ENCODE peak calls at places on chromosomes 6 and 20, in six cellular contexts. O, K, I, S, X and A are unnamed samples.

GRCh38 chr6:437042-437402 is 45.5 kb downstream of the IRF4 start:
- DNase-seq in X (no peak), I (no peak), K (no peak), S (no peak), O (no peak), A (no peak)

GRCh38 chr6:82836022-82836575 is 229.5 kb downstream of the UBE3D start:
- DNase-seq in O (no peak), K (no peak), I (no peak), S (no peak), X (no peak), A (no peak)

GRCh38 chr6:161238076-161238869 is 35.6 kb downstream of the AGPAT4 start:
- DNase-seq in S (no peak), X (no peak), I (no peak), O (no peak), K (no peak), A (no peak)

GRCh38 chr20:22471156-22471836 is 113.1 kb downstream of the FOXA2 start:
- DNase-seq in I (no peak), S (no peak), X (no peak), K (no peak), O (no peak), A (peak)

GRCh38 chr20:47792021-47792618 is 6.8 kb upstream of the SULF2 start:
- DNase-seq in S (peak), O (peak), X (no peak), I (no peak), K (peak), A (no peak)

GRCh38 chr6:4928426-4928825 is 75.4 kb downstream of the RPP40 start:
- DNase-seq in I (no peak), S (peak), K (no peak), X (no peak), O (no peak), A (no peak)

GRCh38 chr6:106113256-106113954 is 27.3 kb downstream of the PRDM1 start:
- DNase-seq in S (no peak), K (no peak), I (no peak), X (no peak), O (no peak), A (no peak)

GRCh38 chr20:3247638-3248037 is 8.6 kb upstream of the SLC4A11 start:
- DNase-seq in I (no peak), X (no peak), K (no peak), O (no peak), S (peak), A (no peak)

GRCh38 chr6:136586295-136586694 is 36.1 kb upstream of the MAP7 start:
- DNase-seq in K (no peak), X (no peak), S (peak), O (no peak), I (no peak), A (no peak)

GRCh38 chr20:13277663-13278295 is 56.7 kb downstream of the ISM1 start:
- DNase-seq in K (no peak), X (no peak), S (no peak), I (no peak), O (no peak), A (no peak)

GRCh38 chr6:22221630-22222029 is 75.2 kb downstream of the PRL start:
- DNase-seq in K (no peak), S (no peak), O (no peak), X (no peak), I (no peak), A (no peak)

GRCh38 chr6:152206072-152206818 is 398.8 kb downstream of the ESR1 start:
- DNase-seq in X (no peak), K (no peak), O (peak), S (peak), I (no peak), A (peak)

GRCh38 chr20:34874094-34874654 is 1.5 kb upstream of the GGT7 start:
- DNase-seq in S (peak), I (peak), X (no peak), K (peak), O (peak), A (peak)

GRCh38 chr6:2646346-2646745 is 104.4 kb downstream of the MYLK4 start:
- DNase-seq in S (no peak), O (no peak), K (no peak), I (no peak), X (no peak), A (no peak)

GRCh38 chr20:63815869-63816268 is 15.2 kb downstream of the ZBTB46 start:
- DNase-seq in X (no peak), S (no peak), O (no peak), I (no peak), K (no peak), A (no peak)

GRCh38 chr20:45987108-45987780 is 15.2 kb upstream of the ZNF335 start:
- DNase-seq in S (peak), X (peak), O (peak), K (peak), I (peak), A (peak)

GRCh38 chr20:58523916-58524315 is 8.7 kb upstream of the APCDD1L start:
- DNase-seq in X (no peak), I (no peak), O (no peak), K (no peak), S (peak), A (no peak)

GRCh38 chr6:169445227-169445626 is 191.6 kb upstream of the THBS2 start:
- DNase-seq in X (no peak), O (no peak), K (no peak), I (no peak), S (no peak), A (no peak)

GRCh38 chr6:156809034-156809433 is 31.9 kb downstream of the ARID1B start:
- DNase-seq in X (no peak), O (no peak), K (no peak), S (peak), I (peak), A (no peak)

GRCh38 chr6:7617954-7618764 is 28.2 kb downstream of the SNRNP48 start:
- DNase-seq in K (no peak), X (peak), S (peak), O (no peak), I (no peak), A (peak)

GRCh38 chr20:10720550-10720949 is 46.8 kb upstream of the JAG1 start:
- DNase-seq in I (no peak), X (no peak), K (no peak), O (no peak), S (no peak), A (no peak)
- H3K4me3 ChIP-seq in I (no peak), X (no peak), K (no peak), O (no peak), S (no peak), A (no peak)

DNA sequence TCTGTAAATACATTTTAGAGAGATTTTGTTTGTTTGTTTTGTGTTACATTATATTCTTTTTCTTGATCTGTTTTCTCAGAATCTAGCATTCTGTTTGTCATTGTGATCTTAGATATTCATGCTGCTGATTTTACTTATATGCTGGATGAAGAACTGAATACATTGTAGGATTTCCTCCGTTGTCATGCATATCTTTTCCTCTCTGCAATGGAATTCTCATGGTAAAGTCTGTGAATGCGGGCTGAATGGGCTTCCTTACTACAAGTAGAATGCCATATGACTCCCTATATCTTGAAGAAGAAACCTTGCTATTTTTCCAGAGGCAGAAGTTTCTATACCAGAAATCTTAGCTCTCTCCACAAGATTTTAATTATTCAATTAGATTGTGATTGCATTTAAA is 2.4 kb upstream of the DEFB114 start:
- DNase-seq in X (no peak), O (no peak), S (no peak), K (no peak), I (no peak), A (no peak)
- H3K4me3 ChIP-seq in X (no peak), O (no peak), S (no peak), K (no peak), I (no peak), A (no peak)

GRCh38 chr6:31541658-31542521 is at the start of gene DDX39B:
- DNase-seq in X (peak), K (peak), I (peak), S (peak), O (peak), A (peak)
- H3K4me3 ChIP-seq in X (peak), K (peak), I (peak), S (peak), O (peak), A (peak)

GRCh38 chr20:54669054-54669390 is 193.6 kb downstream of the DOK5 start:
- DNase-seq in K (no peak), O (no peak), X (no peak), I (no peak), S (no peak), A (no peak)

GRCh38 chr20:54665812-54666211 is 190.4 kb downstream of the DOK5 start:
- DNase-seq in X (no peak), I (no peak), K (no peak), S (no peak), O (no peak), A (no peak)

DNA sequence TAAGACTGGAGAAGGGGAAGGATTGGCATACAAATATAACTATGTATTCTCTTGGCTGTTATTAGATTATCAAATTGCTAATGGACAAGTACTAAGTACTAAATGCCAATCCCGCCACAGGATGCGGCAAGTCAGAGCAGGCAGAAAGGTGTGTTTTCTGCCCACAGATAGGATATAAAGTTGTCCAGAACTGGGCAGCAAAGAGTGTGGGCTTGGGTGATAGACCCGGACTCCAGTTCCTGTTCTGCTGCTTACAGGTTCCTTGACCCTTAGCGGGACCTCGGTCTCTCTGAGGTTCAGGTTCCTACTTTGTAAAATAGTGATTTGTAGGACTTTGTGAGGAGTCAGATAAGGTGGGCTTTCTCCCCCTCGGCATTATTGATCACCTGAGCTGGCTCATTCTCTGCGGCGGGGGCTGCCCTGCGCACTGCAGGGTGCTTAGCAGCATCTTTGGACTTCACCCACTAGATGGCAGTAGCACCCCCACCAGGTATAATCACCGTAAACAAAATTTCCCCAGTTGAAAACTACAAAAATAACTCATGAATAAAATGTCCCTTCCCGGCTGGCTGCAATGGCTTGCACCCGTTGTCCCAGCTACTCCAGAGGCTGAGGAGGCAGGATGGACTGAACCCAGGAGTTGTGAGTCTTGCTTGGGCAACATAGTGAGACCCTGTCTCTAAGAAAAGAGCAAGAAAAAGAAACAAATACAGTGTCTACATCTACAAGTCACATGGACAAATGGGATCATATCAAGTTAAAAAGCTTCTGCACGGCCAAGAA is 193.1 kb downstream of the DOK5 start:
- DNase-seq in O (no peak), X (no peak), I (no peak), K (no peak), S (peak), A (peak)
- H3K4me3 ChIP-seq in O (no peak), X (no peak), I (no peak), K (no peak), S (no peak), A (no peak)

DNA sequence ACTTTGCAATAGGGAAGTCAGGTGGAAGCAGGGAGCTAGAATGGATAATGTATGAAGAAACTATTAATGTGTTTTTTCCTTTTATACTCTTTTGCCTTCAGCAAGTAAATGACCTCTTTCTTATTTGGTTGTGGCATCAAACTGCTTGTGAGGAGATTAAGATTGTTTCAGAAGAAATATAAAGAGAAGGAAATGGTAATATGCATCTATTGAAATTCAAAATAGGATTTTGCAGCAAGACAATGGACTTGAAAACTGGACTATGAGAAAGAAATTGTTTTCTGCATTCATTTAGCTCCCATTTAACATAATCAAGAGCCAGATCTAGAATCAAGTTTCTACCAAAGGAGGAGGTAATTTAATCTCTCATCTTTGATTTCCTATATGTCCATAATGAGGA is 32.3 kb upstream of the KIFC1 start:
- DNase-seq in S (no peak), K (no peak), X (no peak), O (no peak), I (no peak), A (no peak)
- H3K4me3 ChIP-seq in S (no peak), K (no peak), X (no peak), O (no peak), I (no peak), A (no peak)

DNA sequence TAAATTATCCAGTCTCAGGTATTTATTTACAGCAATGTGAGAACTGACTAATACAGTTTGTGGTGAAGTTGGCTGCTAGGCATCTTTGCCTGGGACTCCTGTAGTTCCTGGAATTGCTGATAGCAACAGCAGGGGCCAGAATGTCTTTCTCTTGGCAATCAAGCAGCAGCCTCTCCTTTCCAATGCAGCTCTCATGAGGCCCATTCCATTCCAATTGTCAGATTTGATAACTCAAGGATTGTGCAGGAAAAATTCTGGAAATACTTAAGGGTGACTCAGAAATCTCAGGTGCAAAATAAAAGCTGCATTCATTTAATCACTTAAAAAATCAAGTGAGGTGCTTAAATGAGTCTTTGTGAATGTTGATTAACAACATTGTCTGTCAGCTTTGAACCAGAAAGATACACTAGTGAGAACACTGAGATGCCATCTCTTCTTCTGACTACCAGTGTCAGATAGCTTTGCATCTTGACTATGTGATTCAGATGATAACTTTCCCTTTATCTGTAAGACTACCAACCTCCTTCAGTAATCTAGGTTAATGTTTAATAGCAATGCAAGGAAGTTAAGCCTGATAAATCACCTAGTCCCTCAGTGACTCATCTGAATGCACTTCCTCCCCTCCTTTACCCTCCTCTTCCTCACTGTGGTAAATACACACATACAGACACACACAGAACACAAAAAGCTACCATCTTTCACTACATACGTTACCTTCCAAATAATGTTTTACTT is 32.1 kb upstream of the COL21A1 start:
- DNase-seq in S (peak), O (no peak), X (no peak), K (no peak), I (no peak), A (peak)
- H3K4me3 ChIP-seq in S (no peak), O (no peak), X (no peak), K (no peak), I (no peak), A (no peak)

DNA sequence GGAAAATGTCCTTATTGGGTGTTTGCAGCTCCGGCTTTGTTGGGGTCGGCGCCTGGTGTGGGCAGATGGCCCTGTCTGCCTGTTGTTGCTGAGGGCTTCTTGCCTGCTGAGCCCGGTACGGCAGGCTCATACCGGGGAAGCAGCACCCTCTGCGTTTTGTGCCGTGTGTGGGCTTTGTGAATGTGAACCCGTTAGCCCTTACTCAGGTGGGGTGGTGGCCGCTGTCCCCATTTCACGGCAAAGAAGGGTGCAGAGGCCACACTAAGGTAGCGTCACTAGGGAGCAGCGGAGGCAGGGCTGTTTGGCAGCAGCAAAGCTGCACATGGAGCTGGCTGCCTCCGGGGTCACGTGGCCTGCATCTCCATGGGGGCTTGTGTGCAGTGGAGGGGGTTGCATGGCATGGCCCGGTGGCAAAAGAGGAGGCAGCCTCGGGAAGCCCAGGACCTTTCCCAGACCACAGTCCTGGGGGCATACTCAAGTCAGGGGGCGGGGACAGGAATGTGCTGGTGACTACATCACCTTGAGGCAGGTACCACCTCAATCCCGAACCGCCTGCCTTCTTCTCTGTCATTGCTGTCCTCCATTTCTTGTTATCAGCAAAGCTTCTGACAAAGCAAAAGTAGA is 47.3 kb upstream of the SRF start:
- DNase-seq in I (no peak), O (no peak), X (no peak), K (peak), S (no peak), A (no peak)
- H3K4me3 ChIP-seq in I (no peak), O (no peak), X (no peak), K (peak), S (no peak), A (no peak)

GRCh38 chr6:41529970-41530369 is 16.2 kb upstream of the FOXP4 start:
- DNase-seq in I (no peak), K (no peak), X (no peak), O (no peak), S (no peak), A (no peak)

GRCh38 chr6:41529049-41529448 is 17.1 kb upstream of the FOXP4 start:
- DNase-seq in K (no peak), I (no peak), S (no peak), X (no peak), O (no peak), A (no peak)

GRCh38 chr6:41531016-41531415 is 15.2 kb upstream of the FOXP4 start:
- DNase-seq in S (no peak), K (no peak), X (no peak), I (no peak), O (no peak), A (no peak)

GRCh38 chr6:41530476-41530875 is 15.7 kb upstream of the FOXP4 start:
- DNase-seq in O (no peak), S (no peak), K (no peak), I (no peak), X (no peak), A (no peak)

GRCh38 chr6:41531591-41532582 is 14.3 kb upstream of the FOXP4 start:
- DNase-seq in K (no peak), S (peak), O (no peak), I (peak), X (no peak), A (no peak)
- H3K4me3 ChIP-seq in K (no peak), S (no peak), O (no peak), I (peak), X (no peak), A (no peak)